ENCODE peak calls at places on chromosomes 1 and 21, in five cellular contexts. P, J, W, A and X are unnamed samples.
A peak's percentile ranks its signal among the peaks of the same experiment; 100 is the strongest.

GRCh38 chr1:61088163-61088840 is 5.9 kb downstream of the NFIA start:
- DNase-seq in A (no peak), P (no peak), J (no peak), W (no peak), X (no peak)

GRCh38 chr1:5917591-5918274 is 74.5 kb downstream of the NPHP4 start:
- DNase-seq in P (peak; percentile 1), W (no peak), J (no peak), A (no peak), X (no peak)

GRCh38 chr1:117753652-117754051 is 147.8 kb downstream of the TENT5C start:
- DNase-seq in P (peak; percentile 68), A (no peak), W (peak; percentile 59), J (no peak), X (no peak)

GRCh38 chr1:112021263-112021662 is 31.8 kb upstream of the KCND3 start:
- DNase-seq in A (no peak), J (no peak), W (no peak), P (no peak), X (no peak)

GRCh38 chr1:2433936-2434335 is 21.6 kb upstream of the PEX10 start:
- DNase-seq in P (no peak), A (no peak), W (no peak), J (no peak), X (no peak)

GRCh38 chr1:39922139-39922757 is 20.5 kb upstream of the MYCL start:
- DNase-seq in W (no peak), J (no peak), A (no peak), P (no peak), X (peak; percentile 78)

GRCh38 chr1:21899972-21900371 is 37.1 kb downstream of the HSPG2 start:
- DNase-seq in P (peak; percentile 48), J (no peak), A (no peak), W (no peak), X (no peak)

GRCh38 chr1:35748326-35748725 is 21.5 kb downstream of the CLSPN start:
- DNase-seq in J (no peak), W (peak; percentile 23), A (no peak), P (no peak), X (no peak)

GRCh38 chr1:187696092-187696491 is 867.3 kb downstream of the PLA2G4A start:
- DNase-seq in P (peak; percentile 69), A (no peak), W (peak; percentile 62), J (no peak), X (peak; percentile 21)

GRCh38 chr1:66352783-66353182 is 181.2 kb upstream of the SGIP1 start:
- DNase-seq in W (no peak), J (no peak), P (no peak), A (no peak), X (no peak)

GRCh38 chr1:79197421-79197820 is 190.9 kb upstream of the ADGRL4 start:
- DNase-seq in W (peak; percentile 12), P (peak; percentile 71), J (no peak), A (no peak), X (no peak)

GRCh38 chr1:156119503-156120209 is 5.1 kb downstream of the LMNA start:
- DNase-seq in J (peak; percentile 72), W (peak; percentile 78), A (no peak), P (peak; percentile 72), X (no peak)

GRCh38 chr1:7185721-7186120 is 400.5 kb downstream of the CAMTA1 start:
- DNase-seq in P (no peak), J (no peak), W (no peak), A (no peak), X (no peak)

GRCh38 chr1:25944986-25945385 is 38.8 kb upstream of the STMN1 start:
- DNase-seq in P (peak; percentile 34), J (no peak), A (no peak), W (no peak), X (peak; percentile 71)

GRCh38 chr1:115647507-115647906 is 5.7 kb downstream of the VANGL1 start:
- DNase-seq in P (no peak), W (no peak), A (no peak), J (no peak), X (no peak)

GRCh38 chr1:168509204-168509603 is 34.6 kb downstream of the XCL2 start:
- DNase-seq in A (no peak), W (no peak), J (no peak), P (no peak), X (no peak)

GRCh38 chr1:204335533-204335932 is 24.2 kb downstream of the PLEKHA6 start:
- DNase-seq in P (no peak), A (no peak), W (no peak), J (no peak), X (no peak)

GRCh38 chr1:47676311-47677054 is 238.6 kb downstream of the FOXD2 start:
- DNase-seq in J (no peak), W (no peak), P (no peak), A (no peak), X (no peak)

GRCh38 chr1:193850745-193851144 is 664.3 kb upstream of the B3GALT2 start:
- DNase-seq in W (peak; percentile 20), A (no peak), P (peak; percentile 42), J (no peak), X (peak; percentile 50)

GRCh38 chr21:45142469-45142868 is 68.1 kb downstream of the ADARB1 start:
- DNase-seq in W (peak; percentile 84), J (peak; percentile 70), A (no peak), P (peak; percentile 90), X (no peak)

GRCh38 chr21:27190601-27191000 is 223.7 kb upstream of the ADAMTS5 start:
- DNase-seq in A (no peak), W (peak; percentile 67), P (peak; percentile 26), J (no peak), X (no peak)

GRCh38 chr21:32298658-32299081 is at the start of gene MRAP:
- DNase-seq in J (no peak), P (no peak), A (no peak), W (no peak), X (no peak)

GRCh38 chr1:37567023-37567422 is 10.3 kb downstream of the DNALI1 start:
- DNase-seq in J (no peak), W (no peak), P (no peak), A (no peak), X (no peak)

GRCh38 chr1:168752171-168752570 is 23.2 kb upstream of the DPT start:
- DNase-seq in W (peak; percentile 50), P (peak; percentile 1), A (no peak), J (no peak), X (peak; percentile 37)

GRCh38 chr1:62509028-62509427 is 72.2 kb downstream of the USP1 start:
- DNase-seq in W (no peak), A (no peak), P (no peak), J (no peak), X (no peak)

GRCh38 chr1:218930879-218931278 is 242.8 kb upstream of the LYPLAL1 start:
- DNase-seq in A (no peak), W (peak; percentile 81), P (peak; percentile 91), J (no peak), X (no peak)

GRCh38 chr1:205183676-205184335 is 27.7 kb downstream of the DSTYK start:
- DNase-seq in J (no peak), W (peak; percentile 75), P (peak; percentile 74), A (no peak), X (no peak)

GRCh38 chr21:16942703-16943102 is 570.1 kb upstream of the CXADR start:
- DNase-seq in W (peak; percentile 29), A (no peak), J (no peak), P (peak; percentile 60), X (no peak)

GRCh38 chr1:172180886-172181285 is 239.6 kb upstream of the C1orf105 start:
- DNase-seq in A (no peak), P (peak; percentile 79), J (peak; percentile 26), W (peak; percentile 54), X (no peak)

GRCh38 chr1:24893431-24893830 is 36.6 kb downstream of the RUNX3 start:
- DNase-seq in P (no peak), W (no peak), J (no peak), A (no peak), X (no peak)